ENCODE peak calls at places on chromosomes 6 and 20, in seven cellular contexts. C is psoas muscle; D is neural progenitor cell; G is colonic mucosa; M is A673; O is adrenal gland; B is CD8-positive, alpha-beta T cell. R is an unnamed sample. For H3K4me1, the result is how much of the 10 kb centered on the place peaks cover.

GRCh38 chr6:159572344-159573120 is 120.5 kb downstream of the SOD2 start:
- DNase-seq in C (no peak), D (no peak), G (no peak), M (no peak), O (no peak), B (no peak), R (no peak)

GRCh38 chr20:12252793-12253192 is 335.1 kb downstream of the BTBD3 start:
- DNase-seq in C (no peak), D (no peak), G (no peak), M (no peak), O (no peak), B (no peak), R (no peak)

GRCh38 chr6:45757443-45758121 is 258.1 kb downstream of the CLIC5 start:
- DNase-seq in C (no peak), D (no peak), G (no peak), M (no peak), O (no peak), B (no peak), R (no peak)

GRCh38 chr20:50801747-50802125 is 6.9 kb downstream of the BCAS4 start:
- DNase-seq in C (peak), D (no peak), G (no peak), M (no peak), O (no peak), B (no peak), R (no peak)

GRCh38 chr6:158645064-158646022 is 800 bp upstream of the DYNLT1 start:
- DNase-seq in C (no peak), D (no peak), G (peak), M (no peak), O (no peak), B (peak), R (no peak)

GRCh38 chr6:143128346-143129015 is 67.8 kb downstream of the AIG1 start:
- DNase-seq in C (no peak), D (no peak), G (no peak), M (no peak), O (no peak), B (no peak), R (no peak)

GRCh38 chr6:27518881-27519795 is 46.2 kb upstream of the ZNF184 start:
- DNase-seq in C (peak), D (peak), G (peak), M (peak), O (peak), B (peak), R (peak)

GRCh38 chr20:53050338-53050737 is 78.2 kb downstream of the TSHZ2 start:
- DNase-seq in C (no peak), D (no peak), G (no peak), M (no peak), O (no peak), B (no peak), R (no peak)

GRCh38 chr6:10695086-10695657 is 400 bp downstream of the PAK1IP1 start:
- DNase-seq in C (no peak), D (no peak), G (no peak), M (no peak), O (no peak), B (no peak), R (no peak)

GRCh38 chr20:51221791-51222408 is 199.0 kb upstream of the KCNG1 start:
- DNase-seq in C (peak), D (peak), G (peak), M (peak), O (no peak), B (no peak), R (no peak)

GRCh38 chr6:117513174-117513573 is 30.7 kb downstream of the DCBLD1 start:
- DNase-seq in C (no peak), D (peak), G (no peak), M (no peak), O (no peak), B (no peak), R (no peak)

GRCh38 chr20:63933646-63934045 is 22.6 kb downstream of the UCKL1 start:
- DNase-seq in C (no peak), D (no peak), G (no peak), M (no peak), O (no peak), B (no peak), R (no peak)

GRCh38 chr20:19683168-19683567 is 74.9 kb upstream of the RIN2 start:
- DNase-seq in C (no peak), D (no peak), G (no peak), M (no peak), O (no peak), B (no peak), R (no peak)

GRCh38 chr6:161101517-161101916 is 109.9 kb downstream of the MAP3K4 start:
- DNase-seq in C (no peak), D (peak), G (no peak), M (peak), O (no peak), B (no peak), R (no peak)

GRCh38 chr6:43766426-43766825 is 3.6 kb upstream of the VEGFA start:
- DNase-seq in C (no peak), D (no peak), G (no peak), M (no peak), O (no peak), B (no peak), R (no peak)

GRCh38 chr6:99330159-99330558 is 19.3 kb downstream of the FAXC start:
- DNase-seq in C (no peak), D (peak), G (peak), M (peak), O (peak), B (peak), R (peak)

GRCh38 chr20:50843331-50844276 is 48.7 kb downstream of the BCAS4 start:
- DNase-seq in C (no peak), D (no peak), G (no peak), M (no peak), O (no peak), B (no peak), R (no peak)

GRCh38 chr6:52049252-52050050 is 38.0 kb downstream of the PKHD1 start:
- DNase-seq in C (no peak), D (peak), G (no peak), M (peak), O (no peak), B (no peak), R (peak)

GRCh38 chr6:157401734-157402338 is 20.8 kb downstream of the ZDHHC14 start:
- DNase-seq in C (no peak), D (no peak), G (no peak), M (no peak), O (no peak), B (no peak), R (no peak)

GRCh38 chr20:60052322-60052721 is 94.1 kb downstream of the CDH26 start:
- DNase-seq in C (no peak), D (no peak), G (no peak), M (no peak), O (no peak), B (no peak), R (no peak)

GRCh38 chr6:83767033-83767432 is 58.1 kb upstream of the SNAP91 start:
- DNase-seq in C (no peak), D (no peak), G (no peak), M (no peak), O (no peak), B (no peak), R (no peak)

GRCh38 chr6:11653028-11653583 is 115.6 kb downstream of the TMEM170B start:
- DNase-seq in C (no peak), D (no peak), G (no peak), M (peak), O (peak), B (peak), R (peak)

GRCh38 chr20:426564-426963 is 18.5 kb downstream of the RBCK1 start:
- DNase-seq in C (no peak), D (no peak), G (no peak), M (no peak), O (no peak), B (no peak), R (no peak)

GRCh38 chr20:48620486-48621255 is 207.1 kb downstream of the PREX1 start:
- DNase-seq in C (peak), D (peak), G (peak), M (peak), O (peak), B (peak), R (peak)

GRCh38 chr6:167282165-167282564 is 8.9 kb upstream of the UNC93A start:
- DNase-seq in C (no peak), D (no peak), G (no peak), M (no peak), O (no peak), B (no peak), R (no peak)

GRCh38 chr6:155492061-155492735 is 36.6 kb upstream of the NOX3 start:
- DNase-seq in C (no peak), D (no peak), G (no peak), M (no peak), O (no peak), B (no peak), R (no peak)

GRCh38 chr6:112282217-112282616 is 27.9 kb upstream of the LAMA4 start:
- DNase-seq in C (peak), D (peak), G (peak), M (peak), O (peak), B (no peak), R (no peak)

GRCh38 chr6:13614126-13614925 is 809 bp upstream of the NOL7 start:
- DNase-seq in C (peak), D (peak), G (peak), M (peak), O (peak), B (no peak), R (no peak)

GRCh38 chr6:138318741-138319375 is 58.8 kb upstream of the SMIM28 start:
- DNase-seq in C (no peak), D (no peak), G (no peak), M (no peak), O (no peak), B (no peak), R (no peak)
- H3K4me3 ChIP-seq in C (no peak), D (no peak), G (no peak), M (no peak), O (no peak), B (no peak), R (no peak)

GRCh38 chr6:134416501-134417154 is 98.7 kb upstream of the SGK1 start:
- DNase-seq in C (no peak), D (no peak), G (no peak), M (no peak), O (no peak), B (no peak), R (no peak)

GRCh38 chr6:134415681-134416080 is 97.8 kb upstream of the SGK1 start:
- DNase-seq in C (no peak), D (no peak), G (no peak), M (no peak), O (no peak), B (no peak), R (no peak)

GRCh38 chr6:134413241-134413643 is 95.3 kb upstream of the SGK1 start:
- DNase-seq in C (no peak), D (no peak), G (no peak), M (no peak), O (peak), B (no peak), R (no peak)

GRCh38 chr6:134415194-134415593 is 97.3 kb upstream of the SGK1 start:
- DNase-seq in C (no peak), D (no peak), G (no peak), M (no peak), O (no peak), B (no peak), R (no peak)

DNA sequence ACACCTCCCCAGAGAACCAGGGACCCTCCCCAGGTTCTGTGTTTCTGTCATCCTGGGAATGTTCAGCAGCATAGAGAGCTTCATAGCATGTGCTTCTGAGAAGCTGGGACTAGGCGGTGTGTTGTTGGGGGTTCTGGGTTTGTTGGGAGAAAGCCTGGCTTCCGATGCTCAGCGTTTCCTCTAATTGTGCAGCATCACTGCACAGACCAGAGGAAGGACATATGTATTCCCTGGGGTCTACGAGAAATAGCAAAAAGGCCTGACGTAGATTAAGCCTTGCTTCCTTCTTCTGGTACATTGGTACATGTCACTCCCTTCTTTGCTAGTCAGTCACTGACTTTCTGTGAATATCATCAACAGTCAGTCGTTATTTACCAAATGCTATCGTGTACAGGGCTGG is 96.9 kb upstream of the SGK1 start:
- DNase-seq in C (no peak), D (no peak), G (no peak), M (no peak), O (no peak), B (no peak), R (no peak)
- H3K4me1 ChIP-seq in C (under half), D (under half), G (under half), M (under half), O (under half), B (under half), R (under half)

DNA sequence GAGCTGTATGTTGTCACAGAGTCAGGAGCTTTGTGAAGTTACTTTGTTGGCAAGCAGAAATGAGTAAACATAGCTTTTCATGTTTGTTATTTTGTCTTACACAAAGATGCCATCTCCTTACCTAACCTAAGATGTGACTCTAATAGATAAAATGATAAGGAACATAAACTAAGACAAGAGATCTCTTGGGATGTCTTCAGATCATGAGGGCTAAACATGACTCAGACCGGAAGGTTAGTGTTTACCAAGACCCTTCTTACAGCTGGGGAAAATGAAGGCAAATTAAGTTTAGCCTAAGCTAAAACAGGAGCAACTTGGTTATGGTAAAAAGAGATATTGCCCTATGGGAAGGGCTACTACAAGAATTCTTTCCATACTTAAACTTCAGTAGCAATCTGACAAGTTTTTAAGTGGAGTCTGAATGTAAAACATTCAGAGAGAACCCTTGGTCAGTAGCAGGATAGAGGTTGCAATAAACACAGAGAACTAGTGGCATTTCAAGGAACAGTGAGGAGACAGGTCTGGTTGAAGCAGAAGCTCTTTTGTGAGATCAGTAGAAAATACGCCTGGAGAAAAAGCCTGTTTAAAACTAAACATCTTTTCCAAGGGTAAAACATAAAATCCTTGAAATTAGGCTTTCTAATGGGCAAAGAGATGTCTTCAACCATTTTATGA is 29.9 kb downstream of the SGK1 start:
- DNase-seq in C (no peak), D (no peak), G (no peak), M (peak), O (no peak), B (no peak), R (peak)
- H3K27ac ChIP-seq in C (no peak), D (no peak), G (no peak), M (peak), O (peak), B (no peak), R (peak)

GRCh38 chr6:146598785-146599405 is at the start of gene ADGB:
- DNase-seq in C (peak), D (peak), G (peak), M (peak), O (peak), B (no peak), R (peak)
- H3K4me3 ChIP-seq in C (peak), D (peak), G (peak), M (peak), O (no peak), B (no peak), R (peak)

R was measured in SJSA1.